ENCODE peak calls at places on chromosome 18, in seven cellular contexts. H, W, M, E, K, L and P are unnamed samples. For H3K4me1 and H3K36me3, the result is how much of the 10 kb centered on the place peaks cover.

GRCh38 chr18:22129778-22130177 is 39.6 kb upstream of the GATA6 start:
- DNase-seq in H (no peak), W (no peak), M (no peak), E (no peak), K (no peak), L (no peak), P (no peak)

GRCh38 chr18:76503595-76503994 is 8.6 kb upstream of the ZNF516 start:
- DNase-seq in H (no peak), W (no peak), M (no peak), E (no peak), K (no peak), L (no peak), P (peak)

GRCh38 chr18:51621103-51621969 is 423.9 kb upstream of the MEX3C start:
- DNase-seq in H (peak), W (no peak), M (no peak), E (no peak), K (no peak), L (peak), P (no peak)

GRCh38 chr18:71209944-71210343 is 921.1 kb downstream of the SOCS6 start:
- DNase-seq in H (no peak), W (no peak), M (no peak), E (no peak), K (no peak), L (no peak), P (no peak)

GRCh38 chr18:53324353-53324752 is 900.1 kb downstream of the MBD2 start:
- DNase-seq in H (no peak), W (no peak), M (no peak), E (no peak), K (no peak), L (no peak), P (no peak)

GRCh38 chr18:57561728-57562423 is 24.6 kb downstream of the FECH start:
- DNase-seq in H (no peak), W (no peak), M (no peak), E (no peak), K (peak), L (no peak), P (no peak)

GRCh38 chr18:75818336-75818735 is 390.8 kb upstream of the SMIM21 start:
- DNase-seq in H (no peak), W (no peak), M (no peak), E (no peak), K (no peak), L (no peak), P (no peak)

GRCh38 chr18:28541276-28541930 is 364.5 kb upstream of the CDH2 start:
- DNase-seq in H (no peak), W (no peak), M (no peak), E (peak), K (no peak), L (no peak), P (no peak)

GRCh38 chr18:34970106-34970505 is 71.1 kb upstream of the MAPRE2 start:
- DNase-seq in H (no peak), W (no peak), M (no peak), E (no peak), K (peak), L (no peak), P (no peak)

GRCh38 chr18:50982802-50983179 is 15.0 kb downstream of the ELAC1 start:
- DNase-seq in H (no peak), W (no peak), M (no peak), E (no peak), K (peak), L (no peak), P (no peak)

GRCh38 chr18:43271593-43272432 is 5.5 kb downstream of the SYT4 start:
- DNase-seq in H (no peak), W (no peak), M (no peak), E (no peak), K (peak), L (no peak), P (no peak)

GRCh38 chr18:33424266-33424946 is 16.1 kb downstream of the CCDC178 start:
- DNase-seq in H (no peak), W (no peak), M (no peak), E (no peak), K (no peak), L (no peak), P (no peak)

GRCh38 chr18:22422909-22423548 is 5.3 kb upstream of the CTAGE1 start:
- DNase-seq in H (peak), W (no peak), M (no peak), E (no peak), K (peak), L (peak), P (peak)

GRCh38 chr18:39946623-39947061 is 2008.4 kb upstream of the PIK3C3 start:
- DNase-seq in H (no peak), W (no peak), M (no peak), E (no peak), K (peak), L (no peak), P (no peak)

GRCh38 chr18:72674710-72675109 is 130.6 kb upstream of the CBLN2 start:
- DNase-seq in H (no peak), W (no peak), M (no peak), E (no peak), K (no peak), L (no peak), P (no peak)

GRCh38 chr18:57644540-57644939 is 22.9 kb upstream of the NARS1 start:
- DNase-seq in H (no peak), W (no peak), M (no peak), E (no peak), K (peak), L (no peak), P (no peak)

GRCh38 chr18:32019251-32019943 is 772 bp downstream of the RNF125 start:
- DNase-seq in H (peak), W (peak), M (peak), E (peak), K (no peak), L (peak), P (peak)

GRCh38 chr18:44856157-44856556 is 175.5 kb downstream of the SETBP1 start:
- DNase-seq in H (no peak), W (no peak), M (no peak), E (no peak), K (no peak), L (no peak), P (no peak)

GRCh38 chr18:79508565-79509535 is 113.1 kb downstream of the NFATC1 start:
- DNase-seq in H (no peak), W (peak), M (peak), E (peak), K (no peak), L (peak), P (peak)

GRCh38 chr18:2325308-2325849 is 245.9 kb downstream of the METTL4 start:
- DNase-seq in H (no peak), W (no peak), M (no peak), E (no peak), K (peak), L (no peak), P (no peak)

GRCh38 chr18:25467226-25468065 is 115.5 kb upstream of the ZNF521 start:
- DNase-seq in H (no peak), W (no peak), M (no peak), E (peak), K (peak), L (no peak), P (peak)

GRCh38 chr18:35026407-35027061 is 14.7 kb upstream of the MAPRE2 start:
- DNase-seq in H (no peak), W (no peak), M (no peak), E (no peak), K (no peak), L (no peak), P (no peak)

GRCh38 chr18:35244671-35245070 is 3.8 kb downstream of the ZNF397 start:
- DNase-seq in H (no peak), W (no peak), M (no peak), E (no peak), K (no peak), L (no peak), P (no peak)

GRCh38 chr18:25169701-25170100 is 182.3 kb downstream of the ZNF521 start:
- DNase-seq in H (no peak), W (no peak), M (no peak), E (no peak), K (peak), L (no peak), P (no peak)

DNA sequence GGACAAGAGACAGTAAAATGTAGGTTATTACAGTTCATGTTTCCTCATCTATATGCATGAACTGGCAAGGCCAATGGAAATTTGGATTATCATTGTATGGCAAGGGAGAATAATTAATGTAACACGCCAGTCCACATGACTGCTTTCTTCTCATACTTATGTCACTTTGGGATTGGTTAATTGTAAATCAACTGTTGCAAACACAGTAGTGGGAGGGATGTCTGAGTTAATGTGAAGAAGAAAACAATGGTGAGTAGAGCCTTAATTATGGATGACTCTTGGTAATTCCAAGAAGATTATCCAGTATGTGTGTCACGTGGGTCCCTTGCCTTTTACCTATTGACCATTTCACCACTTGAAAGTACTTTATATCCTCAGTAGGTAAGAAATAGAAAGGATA is 1.6 kb upstream of the SERPINB7 start:
- DNase-seq in H (no peak), W (no peak), M (no peak), E (no peak), K (no peak), L (no peak), P (no peak)
- H3K27ac ChIP-seq in H (no peak), W (no peak), M (no peak), E (no peak), K (no peak), L (no peak), P (no peak)

GRCh38 chr18:12315481-12315880 is 7.4 kb downstream of the TUBB6 start:
- DNase-seq in H (no peak), W (no peak), M (no peak), E (no peak), K (no peak), L (no peak), P (no peak)

GRCh38 chr18:12318857-12319256 is 10.8 kb downstream of the TUBB6 start:
- DNase-seq in H (no peak), W (no peak), M (no peak), E (no peak), K (no peak), L (no peak), P (no peak)

GRCh38 chr18:12315911-12316310 is 7.9 kb downstream of the TUBB6 start:
- DNase-seq in H (no peak), W (no peak), M (no peak), E (no peak), K (no peak), L (peak), P (no peak)

GRCh38 chr18:12317664-12318333 is 9.8 kb downstream of the TUBB6 start:
- DNase-seq in H (no peak), W (peak), M (peak), E (no peak), K (peak), L (no peak), P (no peak)

DNA sequence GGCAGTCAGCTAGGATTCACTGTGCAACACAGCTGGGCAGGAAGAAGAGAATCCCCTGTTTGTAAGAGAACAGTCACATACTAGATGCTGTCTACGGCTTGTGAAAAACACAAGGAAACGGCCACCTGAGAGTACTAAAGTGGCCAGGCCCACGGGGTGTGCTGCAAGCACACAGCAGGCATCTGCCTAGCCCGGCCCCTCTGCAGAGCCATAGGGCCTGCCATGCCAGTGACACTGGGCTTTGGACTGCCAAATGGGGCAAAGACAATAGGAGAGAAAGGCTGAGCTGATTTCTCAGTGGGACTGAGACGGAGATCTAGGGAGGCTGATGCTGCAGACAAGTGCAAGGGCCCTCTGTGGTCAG is 10.3 kb downstream of the TUBB6 start:
- DNase-seq in H (no peak), W (no peak), M (no peak), E (peak), K (no peak), L (no peak), P (no peak)
- H3K4me1 ChIP-seq in H (half or more), W (under half), M (under half), E (under half), K (under half), L (under half), P (under half)

GRCh38 chr18:9949315-9949714 is 35.5 kb downstream of the VAPA start:
- DNase-seq in H (no peak), W (no peak), M (no peak), E (no peak), K (no peak), L (no peak), P (no peak)

GRCh38 chr18:9949861-9950260 is 36.0 kb downstream of the VAPA start:
- DNase-seq in H (no peak), W (no peak), M (no peak), E (no peak), K (no peak), L (no peak), P (no peak)

GRCh38 chr18:9951022-9951859 is 37.4 kb downstream of the VAPA start:
- DNase-seq in H (no peak), W (no peak), M (no peak), E (no peak), K (peak), L (no peak), P (no peak)

GRCh38 chr18:9950289-9951016 is 36.6 kb downstream of the VAPA start:
- DNase-seq in H (no peak), W (no peak), M (no peak), E (no peak), K (peak), L (no peak), P (no peak)

GRCh38 chr18:9952633-9953416 is 39.0 kb downstream of the VAPA start:
- DNase-seq in H (no peak), W (no peak), M (no peak), E (no peak), K (no peak), L (no peak), P (no peak)
- H3K36me3 ChIP-seq in H (under half), W (under half), M (under half), E (under half), K (under half), L (half or more), P (under half)

GRCh38 chr18:63867368-63867767 is 20.1 kb upstream of the SERPINB2 start:
- DNase-seq in H (no peak), W (no peak), M (no peak), E (no peak), K (no peak), L (no peak), P (no peak)
- H3K27ac ChIP-seq in H (no peak), W (no peak), M (no peak), E (no peak), K (no peak), L (no peak), P (no peak)

DNA sequence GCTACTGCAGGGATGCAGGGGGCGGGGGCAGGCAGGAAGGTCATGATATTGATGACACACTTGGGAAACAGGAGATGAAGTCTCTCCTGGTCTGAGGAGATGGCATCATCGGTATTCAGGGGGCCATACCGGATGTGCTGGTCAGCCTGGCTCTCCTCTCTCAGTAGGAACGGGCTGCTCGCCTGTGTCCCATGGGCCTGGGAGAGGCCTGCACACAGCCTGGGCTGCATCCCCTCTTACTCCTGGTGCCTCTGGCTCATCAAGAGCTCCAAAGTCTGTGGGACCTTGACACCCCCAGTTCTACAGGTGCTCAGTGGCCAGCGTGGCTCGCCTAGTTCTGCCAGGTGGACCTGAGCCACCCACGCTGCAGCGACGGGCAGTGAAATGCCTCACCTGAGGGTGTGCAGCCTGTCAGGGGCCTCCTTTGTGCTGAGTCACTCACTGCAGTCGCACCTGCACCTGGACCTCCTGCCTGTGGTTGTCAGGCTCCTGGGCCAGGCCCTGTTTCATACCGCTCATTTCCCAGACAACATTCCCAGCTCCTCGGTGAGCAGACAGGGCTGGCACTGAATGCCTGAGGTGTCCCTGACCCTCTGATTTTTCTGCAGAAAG is 18.6 kb upstream of the CNDP1 start:
- DNase-seq in H (peak), W (no peak), M (no peak), E (no peak), K (no peak), L (no peak), P (no peak)
- H3K4me1 ChIP-seq in H (under half), W (under half), M (under half), E (under half), K (under half), L (under half), P (under half)

GRCh38 chr18:48752478-48752877 is 198.3 kb downstream of the SMAD7 start:
- DNase-seq in H (no peak), W (no peak), M (no peak), E (peak), K (no peak), L (no peak), P (no peak)
- H3K36me3 ChIP-seq in H (under half), W (under half), M (under half), E (under half), K (under half), L (under half), P (under half)

GRCh38 chr18:48790226-48790863 is 160.4 kb downstream of the SMAD7 start:
- DNase-seq in H (peak), W (peak), M (peak), E (peak), K (no peak), L (peak), P (peak)
- H3K27ac ChIP-seq in H (peak), W (peak), M (no peak), E (peak), K (no peak), L (peak), P (peak)

GRCh38 chr18:3665780-3666525 is 216.0 kb downstream of the TGIF1 start:
- DNase-seq in H (peak), W (peak), M (peak), E (peak), K (peak), L (peak), P (peak)
- H3K4me1 ChIP-seq in H (under half), W (under half), M (under half), E (under half), K (under half), L (under half), P (under half)

GRCh38 chr18:36814994-36815393 is 13.8 kb downstream of the TPGS2 start:
- DNase-seq in H (no peak), W (no peak), M (no peak), E (no peak), K (no peak), L (no peak), P (no peak)
- H3K36me3 ChIP-seq in H (under half), W (under half), M (under half), E (under half), K (under half), L (under half), P (under half)